ENCODE peak calls at places on chromosomes 13 and 19, in five cellular contexts. One of them, this sample, is unnamed.

GRCh38 chr19:55080121-55080914 is 4.6 kb downstream of the EPS8L1 start:
- DNase-seq in NT2/D1: no peak
- DNase-seq in astrocyte: no peak
- DNase-seq in keratinocyte: peak; percentile 55
- DNase-seq in H9: peak; percentile 92
- DNase-seq in this sample: peak; percentile 43

GRCh38 chr19:15864824-15865223 is 33.0 kb downstream of the CYP4F2 start:
- DNase-seq in astrocyte: no peak
- DNase-seq in NT2/D1: no peak
- DNase-seq in keratinocyte: no peak
- DNase-seq in H9: no peak
- DNase-seq in this sample: no peak

GRCh38 chr19:56155124-56155687 is 14.1 kb downstream of the ZNF444 start:
- DNase-seq in H9: peak; percentile 75
- DNase-seq in keratinocyte: no peak
- DNase-seq in astrocyte: no peak
- DNase-seq in NT2/D1: no peak
- DNase-seq in this sample: no peak

GRCh38 chr19:55418185-55418584 is 10.6 kb upstream of the UBE2S start:
- DNase-seq in H9: peak; percentile 73
- DNase-seq in NT2/D1: peak; percentile 70
- DNase-seq in keratinocyte: no peak
- DNase-seq in astrocyte: peak; percentile 78
- DNase-seq in this sample: peak; percentile 92

GRCh38 chr13:20258208-20258962 is 26.3 kb upstream of the GJB6 start:
- DNase-seq in H9: no peak
- DNase-seq in keratinocyte: no peak
- DNase-seq in astrocyte: no peak
- DNase-seq in NT2/D1: no peak
- DNase-seq in this sample: no peak

GRCh38 chr19:38869836-38870607 is 8.1 kb downstream of the RINL start:
- DNase-seq in keratinocyte: no peak
- DNase-seq in astrocyte: no peak
- DNase-seq in NT2/D1: no peak
- DNase-seq in H9: peak; percentile 84
- DNase-seq in this sample: peak; percentile 83

GRCh38 chr13:87235621-87236020 is 435.6 kb upstream of the SLITRK5 start:
- DNase-seq in H9: no peak
- DNase-seq in NT2/D1: no peak
- DNase-seq in keratinocyte: no peak
- DNase-seq in astrocyte: peak; percentile 54
- DNase-seq in this sample: no peak

GRCh38 chr13:34243396-34243795 is 425.4 kb downstream of the RFC3 start:
- DNase-seq in keratinocyte: no peak
- DNase-seq in astrocyte: no peak
- DNase-seq in H9: no peak
- DNase-seq in NT2/D1: no peak
- DNase-seq in this sample: no peak

GRCh38 chr13:99702687-99703319 is 201.5 kb downstream of the TM9SF2 start:
- DNase-seq in H9: no peak
- DNase-seq in keratinocyte: no peak
- DNase-seq in NT2/D1: no peak
- DNase-seq in astrocyte: no peak
- DNase-seq in this sample: no peak

GRCh38 chr19:32202244-32202643 is 143.2 kb upstream of the ZNF507 start:
- DNase-seq in NT2/D1: no peak
- DNase-seq in keratinocyte: no peak
- DNase-seq in astrocyte: no peak
- DNase-seq in H9: no peak
- DNase-seq in this sample: no peak

GRCh38 chr19:35272122-35272715 is 3.5 kb downstream of the USF2 start:
- DNase-seq in astrocyte: no peak
- DNase-seq in NT2/D1: no peak
- DNase-seq in H9: no peak
- DNase-seq in keratinocyte: no peak
- DNase-seq in this sample: no peak

GRCh38 chr19:54137913-54138776 is 583 bp downstream of the CNOT3 start:
- DNase-seq in astrocyte: no peak
- DNase-seq in NT2/D1: no peak
- DNase-seq in keratinocyte: no peak
- DNase-seq in H9: no peak
- DNase-seq in this sample: peak; percentile 58

GRCh38 chr19:51815038-51815437 is 20.1 kb downstream of the FPR3 start:
- DNase-seq in keratinocyte: no peak
- DNase-seq in astrocyte: no peak
- DNase-seq in NT2/D1: no peak
- DNase-seq in H9: no peak
- DNase-seq in this sample: no peak

GRCh38 chr13:83980322-83980721 is 98.0 kb upstream of the SLITRK1 start:
- DNase-seq in H9: no peak
- DNase-seq in NT2/D1: no peak
- DNase-seq in astrocyte: no peak
- DNase-seq in keratinocyte: no peak
- DNase-seq in this sample: no peak

GRCh38 chr13:112718318-112718717 is 28.5 kb downstream of the ATP11A start:
- DNase-seq in NT2/D1: no peak
- DNase-seq in keratinocyte: no peak
- DNase-seq in H9: no peak
- DNase-seq in astrocyte: no peak
- DNase-seq in this sample: no peak

GRCh38 chr19:32101206-32101605 is 244.2 kb upstream of the ZNF507 start:
- DNase-seq in astrocyte: no peak
- DNase-seq in NT2/D1: no peak
- DNase-seq in keratinocyte: no peak
- DNase-seq in H9: no peak
- DNase-seq in this sample: no peak

GRCh38 chr13:79194727-79195126 is 211.3 kb downstream of the RBM26 start:
- DNase-seq in NT2/D1: no peak
- DNase-seq in H9: no peak
- DNase-seq in keratinocyte: no peak
- DNase-seq in astrocyte: no peak
- DNase-seq in this sample: no peak

GRCh38 chr13:42875448-42876269 is 94.3 kb downstream of the FAM216B start:
- DNase-seq in astrocyte: no peak
- DNase-seq in H9: peak; percentile 70
- DNase-seq in keratinocyte: no peak
- DNase-seq in NT2/D1: no peak
- DNase-seq in this sample: no peak

GRCh38 chr13:113905018-113905417 is 41.1 kb upstream of the GAS6 start:
- DNase-seq in keratinocyte: no peak
- DNase-seq in H9: no peak
- DNase-seq in astrocyte: no peak
- DNase-seq in NT2/D1: no peak
- DNase-seq in this sample: no peak

GRCh38 chr13:91132786-91133185 is 214.7 kb upstream of the MIR17HG start:
- DNase-seq in H9: no peak
- DNase-seq in keratinocyte: no peak
- DNase-seq in astrocyte: peak; percentile 34
- DNase-seq in NT2/D1: no peak
- DNase-seq in this sample: no peak

GRCh38 chr19:15022752-15023151 is 26.5 kb upstream of the CASP14 start:
- DNase-seq in H9: peak; percentile 34
- DNase-seq in NT2/D1: no peak
- DNase-seq in astrocyte: no peak
- DNase-seq in keratinocyte: no peak
- DNase-seq in this sample: no peak

GRCh38 chr19:44521370-44521769 is 8.1 kb downstream of the CEACAM20 start:
- DNase-seq in astrocyte: no peak
- DNase-seq in H9: no peak
- DNase-seq in keratinocyte: no peak
- DNase-seq in NT2/D1: no peak
- DNase-seq in this sample: no peak

GRCh38 chr19:7483720-7484201 is 5.1 kb downstream of the PEX11G start:
- DNase-seq in H9: no peak
- DNase-seq in NT2/D1: no peak
- DNase-seq in astrocyte: no peak
- DNase-seq in keratinocyte: no peak
- DNase-seq in this sample: no peak

GRCh38 chr19:11141937-11142527 is 13.6 kb downstream of the SPC24 start:
- DNase-seq in NT2/D1: no peak
- DNase-seq in astrocyte: no peak
- DNase-seq in H9: peak; percentile 57
- DNase-seq in keratinocyte: no peak
- DNase-seq in this sample: no peak

GRCh38 chr19:50963381-50963780 is 6.0 kb downstream of the KLK6 start:
- DNase-seq in keratinocyte: no peak
- DNase-seq in H9: no peak
- DNase-seq in NT2/D1: no peak
- DNase-seq in astrocyte: no peak
- DNase-seq in this sample: no peak

GRCh38 chr13:110506859-110507566 is 54.5 kb downstream of the RAB20 start:
- DNase-seq in astrocyte: no peak
- DNase-seq in NT2/D1: no peak
- DNase-seq in keratinocyte: no peak
- DNase-seq in H9: no peak
- DNase-seq in this sample: no peak
- H3K9ac ChIP-seq in astrocyte: no peak overlapping the region
- H3K9ac ChIP-seq in NT2/D1: no peak overlapping the region
- H3K9ac ChIP-seq in keratinocyte: no peak overlapping the region
- H3K9ac ChIP-seq in H9: no peak overlapping the region
- H3K9ac ChIP-seq in this sample: peak overlapping the region; percentile 40

GRCh38 chr13:66224644-66225043 is 1005.5 kb downstream of the PCDH9 start:
- DNase-seq in astrocyte: no peak
- DNase-seq in keratinocyte: no peak
- DNase-seq in H9: peak; percentile 62
- DNase-seq in NT2/D1: peak; percentile 52
- DNase-seq in this sample: no peak
- H3K27me3 ChIP-seq in astrocyte: no peaks in the 10 kb centered on the region
- H3K27me3 ChIP-seq in keratinocyte: no peaks in the 10 kb centered on the region
- H3K27me3 ChIP-seq in H9: peaks cover 22% of the 10 kb centered on the region
- H3K27me3 ChIP-seq in NT2/D1: peaks cover 14% of the 10 kb centered on the region
- H3K27me3 ChIP-seq in this sample: no peaks in the 10 kb centered on the region

GRCh38 chr19:2434267-2434666 is 6.9 kb upstream of the TIMM13 start:
- DNase-seq in NT2/D1: no peak
- DNase-seq in keratinocyte: no peak
- DNase-seq in astrocyte: no peak
- DNase-seq in H9: no peak
- DNase-seq in this sample: no peak
- H3K9ac ChIP-seq in NT2/D1: no peak overlapping the region
- H3K9ac ChIP-seq in keratinocyte: no peak overlapping the region
- H3K9ac ChIP-seq in astrocyte: no peak overlapping the region
- H3K9ac ChIP-seq in H9: no peak overlapping the region
- H3K9ac ChIP-seq in this sample: no peak overlapping the region

GRCh38 chr19:46650445-46650844 is 10.5 kb downstream of the DACT3 start:
- DNase-seq in astrocyte: no peak
- DNase-seq in NT2/D1: no peak
- DNase-seq in H9: no peak
- DNase-seq in keratinocyte: no peak
- DNase-seq in this sample: no peak
- H3K27me3 ChIP-seq in astrocyte: peaks cover 11% of the 10 kb centered on the region
- H3K27me3 ChIP-seq in NT2/D1: no peaks in the 10 kb centered on the region
- H3K27me3 ChIP-seq in H9: peaks cover 26% of the 10 kb centered on the region
- H3K27me3 ChIP-seq in keratinocyte: peaks cover 43% of the 10 kb centered on the region
- H3K27me3 ChIP-seq in this sample: no peaks in the 10 kb centered on the region

GRCh38 chr13:50685491-50685890 is 158.0 kb downstream of the DLEU7 start:
- DNase-seq in keratinocyte: no peak
- DNase-seq in H9: no peak
- DNase-seq in astrocyte: peak; percentile 37
- DNase-seq in NT2/D1: no peak
- DNase-seq in this sample: peak; percentile 30
- H3K9ac ChIP-seq in keratinocyte: no peak overlapping the region
- H3K9ac ChIP-seq in H9: no peak overlapping the region
- H3K9ac ChIP-seq in astrocyte: no peak overlapping the region
- H3K9ac ChIP-seq in NT2/D1: no peak overlapping the region
- H3K9ac ChIP-seq in this sample: peak overlapping the region; percentile 11

DNA sequence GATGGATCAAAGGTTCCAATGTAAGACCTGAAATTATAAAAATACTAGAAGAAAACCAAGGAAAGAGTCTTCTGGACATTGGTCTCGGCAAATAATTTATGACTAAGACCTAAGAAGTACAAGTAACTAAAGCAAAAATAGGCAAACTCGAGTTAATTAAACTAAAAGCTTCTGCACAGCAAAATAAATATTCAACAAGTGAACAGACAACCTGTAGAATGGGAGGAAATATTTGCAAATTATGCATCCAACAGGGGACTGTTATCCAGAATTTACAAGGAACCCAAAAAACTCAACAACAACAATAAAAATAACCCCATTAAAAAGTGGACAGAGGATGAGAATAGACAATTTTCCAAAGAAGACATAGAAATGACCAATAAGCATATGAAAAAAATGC is 9.7 kb upstream of the SLAIN1 start:
- DNase-seq in NT2/D1: no peak
- DNase-seq in astrocyte: no peak
- DNase-seq in H9: no peak
- DNase-seq in keratinocyte: no peak
- DNase-seq in this sample: no peak
- H3K27me3 ChIP-seq in NT2/D1: no peaks in the 10 kb centered on the region
- H3K27me3 ChIP-seq in astrocyte: no peaks in the 10 kb centered on the region
- H3K27me3 ChIP-seq in H9: no peaks in the 10 kb centered on the region
- H3K27me3 ChIP-seq in keratinocyte: no peaks in the 10 kb centered on the region
- H3K27me3 ChIP-seq in this sample: no peaks in the 10 kb centered on the region

DNA sequence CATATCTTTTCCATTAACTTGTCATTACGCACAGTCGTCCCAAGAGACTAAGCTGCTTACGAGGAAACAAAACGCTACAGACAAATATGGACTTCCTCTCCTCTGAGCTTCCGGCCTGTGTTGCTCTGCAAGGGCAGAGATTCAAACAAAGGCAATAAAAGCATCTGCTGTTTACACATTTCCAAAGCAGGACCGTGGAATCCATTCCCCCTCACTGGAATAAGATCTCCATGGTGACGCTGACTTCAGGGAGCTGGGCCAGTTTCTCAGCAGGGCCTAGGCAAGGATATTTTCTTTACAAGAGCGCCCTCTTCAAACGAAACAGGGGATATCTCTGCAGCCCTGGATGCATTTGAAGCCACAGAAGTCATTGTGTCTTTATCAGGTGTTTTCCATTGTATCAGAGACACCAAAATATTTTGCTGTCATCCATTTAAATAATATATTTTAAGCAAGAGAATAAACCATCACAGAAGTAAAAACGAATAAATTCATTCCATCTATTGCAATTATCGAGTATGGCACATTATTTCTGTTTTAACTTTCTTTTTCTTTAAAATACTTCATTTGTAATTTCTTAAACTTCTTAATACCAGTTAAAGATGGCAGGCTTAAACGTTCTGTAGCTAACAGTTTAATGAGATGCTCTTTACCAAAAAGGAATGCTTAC is 177.5 kb downstream of the DCLK1 start:
- DNase-seq in NT2/D1: peak; percentile 72
- DNase-seq in keratinocyte: no peak
- DNase-seq in astrocyte: peak; percentile 84
- DNase-seq in H9: peak; percentile 75
- DNase-seq in this sample: peak; percentile 97
- H3K9ac ChIP-seq in NT2/D1: no peak overlapping the region
- H3K9ac ChIP-seq in keratinocyte: no peak overlapping the region
- H3K9ac ChIP-seq in astrocyte: peak overlapping the region; percentile 65
- H3K9ac ChIP-seq in H9: no peak overlapping the region
- H3K9ac ChIP-seq in this sample: peak overlapping the region; percentile 30

DNA sequence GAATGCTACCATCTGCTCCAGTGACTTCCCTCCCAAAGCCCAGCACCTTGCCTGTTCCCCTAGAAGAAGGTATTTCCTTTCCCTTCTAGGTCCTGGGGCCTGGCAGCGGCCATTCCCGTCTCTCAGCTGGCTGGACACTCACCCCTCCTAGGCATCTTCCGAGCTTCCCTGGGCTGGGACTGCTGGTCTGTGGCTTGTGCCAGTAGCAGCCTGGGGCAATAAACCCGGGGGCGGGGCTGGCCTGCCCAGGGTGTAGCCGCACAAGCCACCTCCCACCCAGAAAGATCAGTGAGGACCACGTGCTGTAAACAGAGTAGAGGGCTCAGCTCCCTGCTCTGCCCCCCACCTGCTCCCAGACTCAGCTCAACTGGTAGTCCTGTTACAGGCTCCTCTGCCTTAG is 15.0 kb downstream of the LIPE start:
- DNase-seq in astrocyte: no peak
- DNase-seq in keratinocyte: no peak
- DNase-seq in NT2/D1: no peak
- DNase-seq in H9: no peak
- DNase-seq in this sample: peak; percentile 29
- H3K27me3 ChIP-seq in astrocyte: no peaks in the 10 kb centered on the region
- H3K27me3 ChIP-seq in keratinocyte: no peaks in the 10 kb centered on the region
- H3K27me3 ChIP-seq in NT2/D1: peaks cover 42% of the 10 kb centered on the region
- H3K27me3 ChIP-seq in H9: peaks cover 1% of the 10 kb centered on the region
- H3K27me3 ChIP-seq in this sample: no peaks in the 10 kb centered on the region

This sample was measured in adipocyte.